ENCODE peak calls at places on chromosomes 13 and 19, in seven cellular contexts. T is HFF-Myc; B is stimulated activated CD4-positive, alpha-beta T cell treated with anti-CD3 and anti-CD28 coated beads, Interleukin-15, amount 100 ng/mL, for 24 hours; F is stimulated activated CD8-positive, alpha-beta memory T cell treated with anti-CD3 and anti-CD28 coated beads, Interleukin-12 subunit alpha, Interleukin-12 subunit beta, amount 100 ng/mL, for 4 hours; U is NCI-H1105 treated with DMSO at 0.1 percent for 48 hours; G is germinal center; I is activated naive CD4-positive, alpha-beta T cell treated with Interleukin-2 at 50 U/mL for 16 hours. Y is an unnamed sample.

GRCh38 chr13:65166675-65167074 is 2063.5 kb downstream of the PCDH9 start:
- DNase-seq in T (no peak), B (no peak), F (no peak), U (no peak), G (no peak), I (no peak), Y (no peak)

GRCh38 chr19:12721656-12722565 is 1.8 kb downstream of the TNPO2 start:
- DNase-seq in T (no peak), B (peak; percentile 61), F (no peak), U (peak; percentile 26), G (peak; percentile 75), I (peak; percentile 49), Y (no peak)

GRCh38 chr19:11581740-11582139 is 4.3 kb upstream of the ACP5 start:
- DNase-seq in T (no peak), B (peak; percentile 67), F (no peak), U (no peak), G (peak; percentile 68), I (peak; percentile 46), Y (no peak)

GRCh38 chr19:44657211-44657921 is 13.7 kb downstream of the PVR start:
- DNase-seq in T (no peak), B (peak; percentile 81), F (peak; percentile 43), U (peak; percentile 18), G (peak; percentile 85), I (peak; percentile 68), Y (no peak)

GRCh38 chr19:33194527-33194883 is 375 bp downstream of the LRP3 start:
- DNase-seq in T (no peak), B (peak; percentile 34), F (no peak), U (no peak), G (no peak), I (no peak), Y (no peak)

GRCh38 chr13:74134777-74135305 is 637 bp upstream of the KLF12 start:
- DNase-seq in T (no peak), B (peak; percentile 81), F (peak; percentile 59), U (peak; percentile 61), G (peak; percentile 67), I (peak; percentile 75), Y (no peak)

GRCh38 chr19:13164370-13165090 is 14.3 kb downstream of the IER2 start:
- DNase-seq in T (no peak), B (peak; percentile 62), F (no peak), U (peak; percentile 5), G (no peak), I (peak; percentile 34), Y (no peak)

GRCh38 chr13:51645154-51645650 is 60.9 kb downstream of the WDFY2 start:
- DNase-seq in T (no peak), B (no peak), F (no peak), U (no peak), G (peak; percentile 20), I (peak; percentile 34), Y (no peak)

GRCh38 chr13:41064493-41064892 is 3.2 kb downstream of the WBP4 start:
- DNase-seq in T (peak; percentile 53), B (no peak), F (no peak), U (no peak), G (no peak), I (no peak), Y (no peak)